ENCODE peak calls at places on chromosomes 7 and 10, in six cellular contexts. M, O, P, R, S and K are unnamed samples.

GRCh38 chr10:9211228-9211627 is 1156.7 kb downstream of the GATA3 start:
- DNase-seq in M (no peak), O (no peak), P (no peak), R (peak), S (no peak), K (peak)

GRCh38 chr7:128059143-128059975 is 28.1 kb upstream of the LRRC4 start:
- DNase-seq in M (no peak), O (no peak), P (peak), R (no peak), S (no peak), K (no peak)

GRCh38 chr10:33963656-33964175 is 629.2 kb upstream of the NRP1 start:
- DNase-seq in M (no peak), O (no peak), P (no peak), R (no peak), S (no peak), K (no peak)

GRCh38 chr7:4269086-4269485 is 413.0 kb upstream of the FOXK1 start:
- DNase-seq in M (no peak), O (no peak), P (no peak), R (no peak), S (no peak), K (no peak)

GRCh38 chr7:141291541-141291940 is 217.7 kb downstream of the TMEM178B start:
- DNase-seq in M (no peak), O (no peak), P (no peak), R (no peak), S (no peak), K (no peak)

GRCh38 chr10:55628260-55628701 is 732.8 kb downstream of the ZWINT start:
- DNase-seq in M (no peak), O (no peak), P (no peak), R (peak), S (peak), K (no peak)

GRCh38 chr10:131249238-131249956 is 62.1 kb downstream of the TCERG1L start:
- DNase-seq in M (no peak), O (peak), P (no peak), R (no peak), S (no peak), K (no peak)

GRCh38 chr10:127990846-127991542 is 84.1 kb downstream of the PTPRE start:
- DNase-seq in M (no peak), O (no peak), P (peak), R (no peak), S (no peak), K (peak)

GRCh38 chr10:116431598-116431997 is 4.0 kb downstream of the PNLIPRP3 start:
- DNase-seq in M (no peak), O (no peak), P (no peak), R (no peak), S (no peak), K (no peak)

GRCh38 chr10:117002206-117002605 is 2.8 kb downstream of the SHTN1 start:
- DNase-seq in M (no peak), O (no peak), P (no peak), R (no peak), S (no peak), K (no peak)

GRCh38 chr10:21824409-21824808 is 179.1 kb downstream of the DNAJC1 start:
- DNase-seq in M (no peak), O (no peak), P (no peak), R (no peak), S (no peak), K (no peak)

GRCh38 chr7:115546790-115547189 is 483.8 kb downstream of the TFEC start:
- DNase-seq in M (no peak), O (no peak), P (no peak), R (no peak), S (no peak), K (no peak)

GRCh38 chr10:43204943-43205671 is 61.8 kb downstream of the RASGEF1A start:
- DNase-seq in M (peak), O (peak), P (peak), R (peak), S (peak), K (peak)

GRCh38 chr10:34288634-34289033 is 526.5 kb downstream of the PARD3 start:
- DNase-seq in M (no peak), O (no peak), P (no peak), R (no peak), S (no peak), K (peak)

GRCh38 chr7:55787796-55788195 is 74.8 kb downstream of the SEPTIN14 start:
- DNase-seq in M (no peak), O (no peak), P (no peak), R (no peak), S (no peak), K (no peak)

GRCh38 chr7:43954524-43955228 is 28.4 kb downstream of the UBE2D4 start:
- DNase-seq in M (no peak), O (no peak), P (no peak), R (peak), S (peak), K (peak)